ENCODE peak calls at places on chromosomes 3 and 15, in six cellular contexts. One of them, this sample, is unnamed.

GRCh38 chr15:95470997-95471692 is 859.4 kb upstream of the NR2F2 start:
- DNase-seq in A549: no peak
- DNase-seq in psoas muscle: no peak
- DNase-seq in fibroblast of pulmonary artery: peak
- DNase-seq in dorsolateral prefrontal cortex: no peak
- DNase-seq in bronchial epithelial cell: no peak
- DNase-seq in this sample: peak

GRCh38 chr3:46998852-46999515 is 19.5 kb downstream of the NBEAL2 start:
- DNase-seq in A549: no peak
- DNase-seq in psoas muscle: peak
- DNase-seq in fibroblast of pulmonary artery: no peak
- DNase-seq in dorsolateral prefrontal cortex: no peak
- DNase-seq in bronchial epithelial cell: no peak
- DNase-seq in this sample: no peak

GRCh38 chr3:78963771-78964170 is 804.0 kb downstream of the ROBO1 start:
- DNase-seq in A549: no peak
- DNase-seq in psoas muscle: no peak
- DNase-seq in fibroblast of pulmonary artery: no peak
- DNase-seq in dorsolateral prefrontal cortex: no peak
- DNase-seq in bronchial epithelial cell: no peak
- DNase-seq in this sample: no peak

GRCh38 chr3:158725348-158725966 is 6.8 kb downstream of the RARRES1 start:
- DNase-seq in A549: peak
- DNase-seq in psoas muscle: peak
- DNase-seq in fibroblast of pulmonary artery: peak
- DNase-seq in dorsolateral prefrontal cortex: no peak
- DNase-seq in bronchial epithelial cell: peak
- DNase-seq in this sample: peak

GRCh38 chr3:179723617-179724016 is 70.8 kb downstream of the USP13 start:
- DNase-seq in A549: no peak
- DNase-seq in psoas muscle: no peak
- DNase-seq in fibroblast of pulmonary artery: no peak
- DNase-seq in dorsolateral prefrontal cortex: no peak
- DNase-seq in bronchial epithelial cell: no peak
- DNase-seq in this sample: no peak

GRCh38 chr3:113847664-113848461 is 9.3 kb downstream of the GRAMD1C start:
- DNase-seq in A549: no peak
- DNase-seq in psoas muscle: no peak
- DNase-seq in fibroblast of pulmonary artery: no peak
- DNase-seq in dorsolateral prefrontal cortex: no peak
- DNase-seq in bronchial epithelial cell: peak
- DNase-seq in this sample: no peak

GRCh38 chr3:152148579-152148978 is 120.2 kb upstream of the MBNL1 start:
- DNase-seq in A549: no peak
- DNase-seq in psoas muscle: no peak
- DNase-seq in fibroblast of pulmonary artery: no peak
- DNase-seq in dorsolateral prefrontal cortex: no peak
- DNase-seq in bronchial epithelial cell: no peak
- DNase-seq in this sample: no peak

GRCh38 chr3:158569717-158570244 is 1.2 kb upstream of the MLF1 start:
- DNase-seq in A549: no peak
- DNase-seq in psoas muscle: no peak
- DNase-seq in fibroblast of pulmonary artery: no peak
- DNase-seq in dorsolateral prefrontal cortex: no peak
- DNase-seq in bronchial epithelial cell: no peak
- DNase-seq in this sample: no peak

GRCh38 chr3:76652524-76652923 is 387.4 kb upstream of the ROBO2 start:
- DNase-seq in A549: no peak
- DNase-seq in psoas muscle: no peak
- DNase-seq in fibroblast of pulmonary artery: no peak
- DNase-seq in dorsolateral prefrontal cortex: no peak
- DNase-seq in bronchial epithelial cell: no peak
- DNase-seq in this sample: no peak

GRCh38 chr15:45126535-45127158 is 3.0 kb downstream of the DUOXA1 start:
- DNase-seq in A549: peak
- DNase-seq in psoas muscle: no peak
- DNase-seq in fibroblast of pulmonary artery: peak
- DNase-seq in dorsolateral prefrontal cortex: no peak
- DNase-seq in bronchial epithelial cell: peak
- DNase-seq in this sample: no peak

GRCh38 chr3:188197388-188197847 is 43.5 kb downstream of the LPP start:
- DNase-seq in A549: no peak
- DNase-seq in psoas muscle: no peak
- DNase-seq in fibroblast of pulmonary artery: no peak
- DNase-seq in dorsolateral prefrontal cortex: no peak
- DNase-seq in bronchial epithelial cell: no peak
- DNase-seq in this sample: peak

GRCh38 chr3:179147571-179148445 is at the start of gene PIK3CA:
- DNase-seq in A549: peak
- DNase-seq in psoas muscle: peak
- DNase-seq in fibroblast of pulmonary artery: peak
- DNase-seq in dorsolateral prefrontal cortex: peak
- DNase-seq in bronchial epithelial cell: peak
- DNase-seq in this sample: peak

GRCh38 chr3:31908391-31909097 is 72.5 kb downstream of the OSBPL10 start:
- DNase-seq in A549: peak
- DNase-seq in psoas muscle: no peak
- DNase-seq in fibroblast of pulmonary artery: no peak
- DNase-seq in dorsolateral prefrontal cortex: no peak
- DNase-seq in bronchial epithelial cell: peak
- DNase-seq in this sample: peak

DNA sequence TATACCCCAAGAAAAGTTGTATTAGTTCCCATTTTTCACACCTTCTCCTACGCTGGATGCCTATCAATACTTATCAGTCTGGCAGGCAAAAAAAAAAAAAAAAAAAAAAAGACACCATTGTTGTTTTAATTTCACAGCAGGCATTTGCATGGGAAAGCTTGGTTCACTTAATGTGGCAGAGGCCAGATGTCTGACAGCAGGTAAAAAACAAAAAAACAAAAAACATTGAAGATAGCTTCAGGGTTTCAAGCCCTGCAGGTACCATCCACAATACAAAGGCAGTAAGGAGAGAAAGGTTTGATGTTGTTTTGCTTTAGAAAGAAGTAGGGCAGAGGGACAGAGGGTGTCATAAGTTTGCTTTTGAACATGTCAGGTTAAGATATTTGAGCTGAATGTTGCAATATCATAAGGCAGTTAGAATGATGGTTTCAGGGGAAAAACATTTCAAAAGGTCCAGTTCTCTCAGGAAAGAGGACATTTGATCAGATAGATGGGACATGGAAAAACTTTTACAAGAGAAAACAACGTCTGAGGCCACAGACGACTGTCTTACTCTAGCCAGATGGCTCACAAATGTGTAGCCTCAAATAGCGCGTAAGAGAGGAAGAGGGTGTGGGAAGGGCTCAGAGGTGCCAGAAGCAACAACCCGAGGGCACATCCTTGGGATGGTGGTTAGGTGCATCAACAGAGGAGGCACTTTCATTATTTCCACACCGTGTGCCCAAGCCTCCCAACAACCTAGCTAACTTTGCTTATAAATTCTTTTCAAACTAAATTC is 25.7 kb downstream of the PCOLCE2 start:
- DNase-seq in A549: no peak
- DNase-seq in psoas muscle: no peak
- DNase-seq in fibroblast of pulmonary artery: no peak
- DNase-seq in dorsolateral prefrontal cortex: no peak
- DNase-seq in bronchial epithelial cell: peak
- DNase-seq in this sample: peak
- H3K4me3 ChIP-seq in A549: no peak
- H3K4me3 ChIP-seq in psoas muscle: no peak
- H3K4me3 ChIP-seq in fibroblast of pulmonary artery: no peak
- H3K4me3 ChIP-seq in dorsolateral prefrontal cortex: no peak
- H3K4me3 ChIP-seq in bronchial epithelial cell: no peak
- H3K4me3 ChIP-seq in this sample: no peak

GRCh38 chr15:27714675-27715074 is 384.4 kb downstream of the OCA2 start:
- DNase-seq in A549: peak
- DNase-seq in psoas muscle: no peak
- DNase-seq in fibroblast of pulmonary artery: no peak
- DNase-seq in dorsolateral prefrontal cortex: no peak
- DNase-seq in bronchial epithelial cell: no peak
- DNase-seq in this sample: no peak
- TF ChIP-seq CTCF in A549: no peak
- TF ChIP-seq CTCF in psoas muscle: no peak
- TF ChIP-seq CTCF in fibroblast of pulmonary artery: no peak
- TF ChIP-seq CTCF in dorsolateral prefrontal cortex: no peak
- TF ChIP-seq CTCF in bronchial epithelial cell: no peak
- TF ChIP-seq CTCF in this sample: no peak

GRCh38 chr15:23055316-23055715 is 15.9 kb upstream of the TUBGCP5 start:
- DNase-seq in A549: no peak
- DNase-seq in psoas muscle: no peak
- DNase-seq in fibroblast of pulmonary artery: no peak
- DNase-seq in dorsolateral prefrontal cortex: no peak
- DNase-seq in bronchial epithelial cell: no peak
- DNase-seq in this sample: no peak
- H3K4me3 ChIP-seq in A549: no peak
- H3K4me3 ChIP-seq in psoas muscle: no peak
- H3K4me3 ChIP-seq in fibroblast of pulmonary artery: no peak
- H3K4me3 ChIP-seq in dorsolateral prefrontal cortex: no peak
- H3K4me3 ChIP-seq in bronchial epithelial cell: no peak
- H3K4me3 ChIP-seq in this sample: no peak

GRCh38 chr3:72187131-72187530 is 402.2 kb upstream of the PROK2 start:
- DNase-seq in A549: peak
- DNase-seq in psoas muscle: no peak
- DNase-seq in fibroblast of pulmonary artery: no peak
- DNase-seq in dorsolateral prefrontal cortex: no peak
- DNase-seq in bronchial epithelial cell: no peak
- DNase-seq in this sample: no peak
- TF ChIP-seq CTCF in A549: no peak
- TF ChIP-seq CTCF in psoas muscle: no peak
- TF ChIP-seq CTCF in fibroblast of pulmonary artery: peak
- TF ChIP-seq CTCF in dorsolateral prefrontal cortex: no peak
- TF ChIP-seq CTCF in bronchial epithelial cell: no peak
- TF ChIP-seq CTCF in this sample: peak

GRCh38 chr3:196528639-196529233 is 13.6 kb upstream of the SMCO1 start:
- DNase-seq in A549: peak
- DNase-seq in psoas muscle: peak
- DNase-seq in fibroblast of pulmonary artery: peak
- DNase-seq in dorsolateral prefrontal cortex: peak
- DNase-seq in bronchial epithelial cell: peak
- DNase-seq in this sample: peak

GRCh38 chr3:196537319-196537984 is 22.3 kb upstream of the SMCO1 start:
- DNase-seq in A549: no peak
- DNase-seq in psoas muscle: peak
- DNase-seq in fibroblast of pulmonary artery: no peak
- DNase-seq in dorsolateral prefrontal cortex: peak
- DNase-seq in bronchial epithelial cell: peak
- DNase-seq in this sample: no peak

GRCh38 chr3:196531418-196531817 is 16.3 kb upstream of the SMCO1 start:
- DNase-seq in A549: no peak
- DNase-seq in psoas muscle: no peak
- DNase-seq in fibroblast of pulmonary artery: no peak
- DNase-seq in dorsolateral prefrontal cortex: no peak
- DNase-seq in bronchial epithelial cell: peak
- DNase-seq in this sample: no peak

GRCh38 chr3:196533260-196533681 is 18.1 kb upstream of the SMCO1 start:
- DNase-seq in A549: no peak
- DNase-seq in psoas muscle: no peak
- DNase-seq in fibroblast of pulmonary artery: peak
- DNase-seq in dorsolateral prefrontal cortex: no peak
- DNase-seq in bronchial epithelial cell: no peak
- DNase-seq in this sample: peak
- H3K4me3 ChIP-seq in A549: no peak
- H3K4me3 ChIP-seq in psoas muscle: no peak
- H3K4me3 ChIP-seq in fibroblast of pulmonary artery: no peak
- H3K4me3 ChIP-seq in dorsolateral prefrontal cortex: no peak
- H3K4me3 ChIP-seq in bronchial epithelial cell: no peak
- H3K4me3 ChIP-seq in this sample: no peak

GRCh38 chr3:194633349-194634004 is at the start of gene TMEM44:
- DNase-seq in A549: peak
- DNase-seq in psoas muscle: peak
- DNase-seq in fibroblast of pulmonary artery: peak
- DNase-seq in dorsolateral prefrontal cortex: no peak
- DNase-seq in bronchial epithelial cell: peak
- DNase-seq in this sample: peak
- TF ChIP-seq CTCF in A549: peak
- TF ChIP-seq CTCF in psoas muscle: peak
- TF ChIP-seq CTCF in fibroblast of pulmonary artery: no peak
- TF ChIP-seq CTCF in dorsolateral prefrontal cortex: peak
- TF ChIP-seq CTCF in bronchial epithelial cell: peak
- TF ChIP-seq CTCF in this sample: peak

GRCh38 chr15:93072440-93073394 is 16.3 kb downstream of the RGMA start:
- DNase-seq in A549: peak
- DNase-seq in psoas muscle: peak
- DNase-seq in fibroblast of pulmonary artery: peak
- DNase-seq in dorsolateral prefrontal cortex: no peak
- DNase-seq in bronchial epithelial cell: peak
- DNase-seq in this sample: peak
- H3K4me3 ChIP-seq in A549: peak
- H3K4me3 ChIP-seq in psoas muscle: peak
- H3K4me3 ChIP-seq in fibroblast of pulmonary artery: peak
- H3K4me3 ChIP-seq in dorsolateral prefrontal cortex: peak
- H3K4me3 ChIP-seq in bronchial epithelial cell: peak
- H3K4me3 ChIP-seq in this sample: peak

DNA sequence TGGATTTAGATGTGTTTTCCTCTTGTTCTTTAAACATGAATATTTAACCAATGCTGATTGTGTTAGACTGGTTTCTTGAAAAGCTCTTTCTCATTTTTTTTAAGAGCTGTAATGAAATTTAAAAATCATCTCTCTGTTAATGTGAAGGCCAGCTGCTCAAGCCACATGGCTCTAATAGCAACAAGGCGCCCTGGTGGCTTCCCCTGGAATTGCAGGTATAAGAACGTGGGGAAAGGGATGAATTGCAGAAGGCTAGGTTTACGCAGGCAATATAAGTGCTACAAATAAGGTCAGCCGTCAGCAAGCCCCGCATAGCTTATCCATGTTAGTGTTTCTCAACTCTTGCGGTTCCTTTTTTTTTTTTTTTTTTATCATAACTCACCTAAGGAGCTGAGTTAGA is 108.5 kb downstream of the SAMMSON start:
- DNase-seq in A549: peak
- DNase-seq in psoas muscle: no peak
- DNase-seq in fibroblast of pulmonary artery: peak
- DNase-seq in dorsolateral prefrontal cortex: no peak
- DNase-seq in bronchial epithelial cell: peak
- DNase-seq in this sample: no peak
- TF ChIP-seq CTCF in A549: no peak
- TF ChIP-seq CTCF in psoas muscle: no peak
- TF ChIP-seq CTCF in fibroblast of pulmonary artery: peak
- TF ChIP-seq CTCF in dorsolateral prefrontal cortex: peak
- TF ChIP-seq CTCF in bronchial epithelial cell: peak
- TF ChIP-seq CTCF in this sample: peak